ENCODE peak calls at places on chromosomes 1 and 21, in four cellular contexts. K is K562, E is Panc1, I is HepG2. J is an unnamed sample.

GRCh38 chr1:30106125-30106524 is 617.3 kb downstream of the MATN1 start:
- DNase-seq in I (peak), E (no peak), K (peak), J (no peak)

GRCh38 chr1:213250041-213250440 is 199.0 kb downstream of the RPS6KC1 start:
- DNase-seq in E (no peak), I (no peak), K (no peak), J (no peak)

GRCh38 chr1:234551032-234551378 is 59.0 kb downstream of the IRF2BP2 start:
- DNase-seq in K (no peak), I (no peak), E (no peak), J (no peak)

GRCh38 chr1:87330201-87330953 is 1.7 kb downstream of the LMO4 start:
- DNase-seq in K (peak), I (no peak), E (no peak), J (no peak)

GRCh38 chr21:36491191-36491916 is 11.4 kb upstream of the CLDN14 start:
- DNase-seq in E (no peak), I (no peak), K (no peak), J (no peak)

GRCh38 chr21:42232176-42232825 is 13.4 kb downstream of the ABCG1 start:
- DNase-seq in I (no peak), E (no peak), K (no peak), J (no peak)

GRCh38 chr1:192489748-192490147 is 85.8 kb upstream of the RGS1 start:
- DNase-seq in I (no peak), E (no peak), K (no peak), J (no peak)

GRCh38 chr1:162700131-162700530 is 67.9 kb downstream of the DDR2 start:
- DNase-seq in E (no peak), K (no peak), I (no peak), J (no peak)

GRCh38 chr1:25140073-25140797 is 92.1 kb downstream of the SYF2 start:
- DNase-seq in I (peak), E (no peak), K (no peak), J (no peak)

GRCh38 chr1:210527091-210527490 is 198.4 kb downstream of the HHAT start:
- DNase-seq in I (no peak), K (no peak), E (no peak), J (no peak)

GRCh38 chr1:69126761-69127160 is 441.0 kb upstream of the LRRC7 start:
- DNase-seq in I (no peak), K (no peak), E (no peak), J (no peak)

GRCh38 chr1:205312866-205313680 is 8.5 kb downstream of the NUAK2 start:
- DNase-seq in K (no peak), I (no peak), E (no peak), J (no peak)

GRCh38 chr1:158638905-158639304 is 33.8 kb downstream of the OR10Z1 start:
- DNase-seq in E (no peak), I (no peak), K (no peak), J (no peak)

GRCh38 chr1:79982218-79982617 is 975.7 kb upstream of the ADGRL4 start:
- DNase-seq in E (no peak), K (no peak), I (no peak), J (no peak)

GRCh38 chr1:111192643-111193519 is 7.6 kb downstream of the DENND2D start:
- DNase-seq in I (no peak), E (no peak), K (no peak), J (no peak)

GRCh38 chr21:23977971-23978370 is 1629.3 kb downstream of the MRPL39 start:
- DNase-seq in I (no peak), E (no peak), K (no peak), J (no peak)

DNA sequence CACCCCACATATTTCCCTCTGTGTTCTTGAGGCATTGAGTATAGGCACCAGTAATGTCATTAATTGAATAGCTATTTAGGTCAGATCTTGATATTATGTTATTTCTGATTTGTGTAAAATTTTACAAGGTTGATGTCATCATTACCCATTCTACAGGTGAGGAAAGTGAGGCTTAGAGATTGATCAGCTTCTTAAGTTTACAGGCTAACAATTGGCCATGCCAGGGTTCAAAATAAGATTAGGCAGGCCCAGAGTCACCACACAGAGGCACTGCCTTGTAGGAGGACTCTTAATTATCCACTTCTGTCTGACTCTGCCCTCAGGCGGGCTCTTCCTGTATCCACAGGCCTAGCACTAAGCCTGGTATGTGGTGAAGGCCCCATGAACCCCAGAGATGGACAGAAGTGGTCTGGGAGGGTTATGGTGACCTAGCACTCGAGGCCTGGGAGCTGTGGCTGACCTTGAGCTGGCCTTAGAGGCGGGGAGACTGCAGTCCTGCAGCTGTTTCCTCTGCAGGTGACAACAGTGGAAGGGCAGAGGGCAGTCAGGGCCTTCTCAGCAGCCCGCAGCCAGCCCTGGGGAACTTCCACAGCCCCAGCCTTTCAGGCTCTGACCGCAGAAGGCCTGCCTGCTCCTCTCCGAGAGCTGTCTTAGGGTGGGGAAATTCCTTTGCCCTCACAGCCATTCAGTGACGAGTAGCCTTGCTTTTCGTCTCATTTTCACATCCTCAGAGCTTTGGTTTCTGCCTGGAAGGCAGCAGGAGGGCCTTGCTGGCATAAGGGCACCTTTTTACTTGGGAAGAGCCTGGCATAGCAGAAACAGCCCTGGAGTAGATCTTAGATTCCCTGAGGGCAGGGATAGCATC is 12.2 kb downstream of the ZDHHC18 start:
- DNase-seq in E (no peak), K (no peak), I (peak), J (no peak)
- TF ChIP-seq TCF7L2 in E (no peak), K (no peak), I (no peak), J (no peak)

DNA sequence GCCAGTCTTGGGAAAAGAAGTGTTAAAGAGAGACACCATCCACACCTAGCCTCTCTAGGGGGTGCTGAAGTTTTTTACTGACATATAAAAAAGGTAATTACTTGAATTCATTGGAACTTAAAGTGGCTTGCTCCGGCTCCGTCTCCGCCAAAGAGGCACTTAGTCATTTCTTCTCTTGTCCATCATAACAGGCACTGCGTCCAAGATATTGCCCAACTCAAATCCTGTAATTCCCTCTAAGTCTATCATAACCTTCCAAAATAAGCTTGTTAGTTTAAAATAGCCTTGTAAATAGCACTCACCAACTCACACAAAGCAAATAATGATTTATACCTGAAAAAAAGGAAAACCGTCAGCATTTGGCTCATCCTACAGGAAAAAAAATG is 160.5 kb downstream of the ZBTB18 start:
- DNase-seq in I (no peak), K (no peak), E (no peak), J (no peak)
- TF ChIP-seq SIN3A in I (no peak), K (no peak), E (no peak), J (no peak)

DNA sequence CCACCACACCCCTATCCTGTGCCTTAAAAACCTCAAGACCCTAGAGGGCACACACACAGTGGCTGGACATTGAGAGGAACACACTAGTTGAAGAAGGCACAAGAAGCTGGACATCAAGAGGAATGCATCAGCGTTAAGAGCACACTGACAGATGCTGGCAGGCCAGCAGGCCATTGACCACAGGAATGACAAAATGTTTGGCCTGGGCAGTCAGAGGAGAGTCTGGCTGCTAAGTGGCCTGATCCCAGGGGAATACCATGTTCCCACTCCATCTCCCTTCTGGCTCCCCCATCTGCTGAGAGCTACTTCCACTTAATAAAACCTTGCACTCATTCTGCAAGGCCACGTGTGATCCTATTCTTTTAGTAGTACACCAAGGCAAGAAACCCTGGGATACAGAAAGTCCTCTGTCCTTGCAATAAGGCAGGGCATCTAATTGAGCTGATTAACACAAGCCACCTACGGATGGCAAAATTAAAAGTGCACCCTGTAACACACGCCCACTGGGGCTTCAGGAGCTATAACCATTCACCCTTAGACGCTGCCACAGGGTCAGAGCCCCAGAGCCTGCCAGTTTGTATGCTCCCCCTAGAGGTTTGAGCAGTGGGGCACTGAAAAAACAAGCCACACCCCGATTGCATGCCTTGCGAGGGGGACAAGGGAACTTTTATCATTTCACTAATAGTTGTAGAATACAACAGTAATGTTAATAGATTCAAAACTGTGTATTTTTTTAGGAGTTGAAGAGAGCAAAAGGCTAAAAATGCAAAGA is 1216.1 kb upstream of the NCAM2 start:
- DNase-seq in K (no peak), I (no peak), E (no peak), J (no peak)
- TF ChIP-seq TCF7L2 in K (no peak), I (no peak), E (no peak), J (no peak)

DNA sequence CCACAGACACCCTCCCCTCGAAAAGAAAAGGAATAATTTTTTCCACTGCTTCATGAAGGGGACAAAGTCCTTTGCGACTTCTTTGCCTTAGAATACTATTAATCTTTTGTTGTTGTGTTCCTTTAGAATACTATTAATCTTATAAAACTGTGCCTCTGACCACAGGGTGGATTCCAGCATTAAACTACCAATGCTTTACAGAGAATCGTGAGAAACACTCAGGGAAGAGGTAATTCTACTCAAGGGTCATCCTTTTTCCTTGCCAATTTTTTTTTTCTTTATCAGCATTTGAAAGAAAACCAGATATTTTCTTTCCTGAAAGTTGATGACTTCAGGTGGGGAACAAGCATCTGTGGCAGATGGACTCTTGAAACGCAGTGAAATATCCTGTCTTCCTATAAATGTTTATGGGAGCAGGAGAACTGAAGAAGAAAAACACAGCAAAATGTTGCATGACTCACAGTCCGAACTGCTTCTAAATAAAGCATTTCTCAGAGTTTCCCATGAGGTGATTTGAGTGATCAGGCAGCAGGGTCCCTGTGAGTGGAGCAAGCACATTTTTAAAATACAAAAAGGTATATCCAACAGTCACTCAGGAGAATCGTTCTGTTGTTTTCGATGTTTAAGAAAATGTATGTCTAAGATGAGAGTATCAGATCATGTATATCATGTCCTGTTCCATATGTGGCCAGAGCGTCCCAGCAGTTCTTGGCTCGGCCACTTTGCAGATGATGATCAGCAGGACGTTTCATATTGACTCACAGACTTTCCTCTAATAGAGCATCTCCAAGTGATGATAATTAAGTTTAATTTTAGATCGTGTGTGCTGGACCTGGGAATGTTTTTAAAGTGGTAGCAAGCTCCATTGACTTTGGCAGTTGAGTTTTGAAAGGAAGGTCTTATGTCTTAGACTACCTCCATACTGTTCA is 154.3 kb upstream of the RUNX1 start:
- DNase-seq in I (no peak), E (no peak), K (no peak), J (no peak)
- TF ChIP-seq SIN3A in I (no peak), E (no peak), K (no peak), J (no peak)

DNA sequence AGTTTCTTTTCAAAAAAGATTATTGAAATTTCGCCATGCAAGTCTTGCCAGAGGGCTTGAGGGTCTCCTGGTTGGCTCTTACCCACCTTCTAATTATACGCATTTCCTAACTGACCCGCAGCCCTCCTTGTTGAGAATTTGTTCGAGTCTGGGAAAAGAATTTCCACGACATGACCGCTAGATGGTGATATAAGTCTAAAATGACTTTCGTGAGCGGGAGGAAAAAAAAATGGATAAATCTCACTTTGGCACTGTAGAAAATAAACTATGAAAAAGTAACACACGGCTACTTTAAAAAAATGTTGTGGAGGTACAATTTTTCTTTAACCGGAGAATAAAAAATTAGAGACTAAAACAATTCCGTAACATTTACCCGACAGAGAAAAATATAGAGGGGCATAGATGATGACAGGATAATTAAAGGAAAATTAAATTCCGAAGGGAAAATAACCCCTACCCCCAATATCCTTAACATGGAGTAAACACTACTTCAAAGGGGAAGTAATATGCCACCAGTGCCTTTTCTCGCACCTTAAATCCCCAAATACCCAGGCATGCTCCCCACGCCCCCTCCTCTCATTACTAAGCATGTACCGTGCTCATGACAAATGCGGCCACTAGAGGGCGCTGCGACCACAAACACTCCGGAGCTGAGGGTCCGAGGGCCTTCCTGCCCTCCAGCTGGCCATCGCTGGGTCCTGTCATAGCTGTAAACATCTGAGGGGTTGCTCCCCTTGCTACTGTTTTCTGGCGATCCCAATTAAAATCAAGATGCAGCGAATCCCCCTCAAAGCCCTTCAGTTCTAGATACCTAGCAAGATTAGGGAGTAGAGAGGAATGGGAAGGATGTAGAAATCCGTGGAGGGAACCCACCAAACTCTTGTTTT is 266.9 kb downstream of the ASTN1 start:
- DNase-seq in K (peak), I (peak), E (no peak), J (peak)
- TF ChIP-seq TCF7L2 in K (no peak), I (no peak), E (no peak), J (no peak)

GRCh38 chr1:186781731-186782130 is 47.0 kb upstream of the PLA2G4A start:
- DNase-seq in K (no peak), E (no peak), I (no peak), J (no peak)
- TF ChIP-seq SIN3A in K (no peak), E (no peak), I (no peak), J (no peak)

GRCh38 chr1:169193191-169193850 is 86.8 kb downstream of the ATP1B1 start:
- DNase-seq in I (no peak), K (peak), E (no peak), J (no peak)
- TF ChIP-seq TCF7L2 in I (no peak), K (no peak), E (no peak), J (no peak)

J was measured in HCT116.